ENCODE peak calls at places on chromosome 12, in six cellular contexts. B is transverse colon, Q is tibial nerve, H is A549, K is stomach, G is GM12878. F is an unnamed sample.

GRCh38 chr12:80400591-80400991 is 43.4 kb upstream of the PTPRQ start:
- DNase-seq in B (no peak), Q (no peak), H (no peak), K (no peak), G (no peak), F (no peak)

GRCh38 chr12:3704512-3705348 is 48.2 kb downstream of the CRACR2A start:
- DNase-seq in B (no peak), Q (no peak), H (no peak), K (no peak), G (no peak), F (no peak)

GRCh38 chr12:126936181-126936851 is 1330.7 kb upstream of the TMEM132C start:
- DNase-seq in B (peak; percentile 33), Q (no peak), H (peak; percentile 39), K (no peak), G (peak; percentile 7), F (no peak)

GRCh38 chr12:6688543-6688999 is 604 bp downstream of the ZNF384 start:
- DNase-seq in B (peak; percentile 71), Q (no peak), H (no peak), K (peak; percentile 49), G (peak; percentile 48), F (peak; percentile 74)

GRCh38 chr12:78229491-78230209 is 399.0 kb downstream of the NAV3 start:
- DNase-seq in B (peak; percentile 44), Q (no peak), H (peak; percentile 65), K (no peak), G (peak; percentile 21), F (peak; percentile 52)

GRCh38 chr12:13257356-13257875 is 60.9 kb downstream of the EMP1 start:
- DNase-seq in B (no peak), Q (no peak), H (no peak), K (no peak), G (no peak), F (no peak)

GRCh38 chr12:114274131-114274530 is 131.8 kb downstream of the TBX5 start:
- DNase-seq in B (no peak), Q (no peak), H (no peak), K (no peak), G (no peak), F (no peak)

GRCh38 chr12:12466157-12466556 is 96.5 kb downstream of the DUSP16 start:
- DNase-seq in B (no peak), Q (no peak), H (no peak), K (no peak), G (no peak), F (no peak)

GRCh38 chr12:112944028-112944690 is 5.9 kb downstream of the OAS3 start:
- DNase-seq in B (no peak), Q (no peak), H (no peak), K (no peak), G (no peak), F (no peak)

GRCh38 chr12:49609875-49610154 is 4.4 kb upstream of the FAM186B start:
- DNase-seq in B (no peak), Q (no peak), H (peak; percentile 26), K (no peak), G (no peak), F (no peak)

GRCh38 chr12:106195638-106196037 is 52.2 kb downstream of the CKAP4 start:
- DNase-seq in B (peak; percentile 30), Q (peak; percentile 71), H (no peak), K (peak; percentile 26), G (no peak), F (peak; percentile 74)

DNA sequence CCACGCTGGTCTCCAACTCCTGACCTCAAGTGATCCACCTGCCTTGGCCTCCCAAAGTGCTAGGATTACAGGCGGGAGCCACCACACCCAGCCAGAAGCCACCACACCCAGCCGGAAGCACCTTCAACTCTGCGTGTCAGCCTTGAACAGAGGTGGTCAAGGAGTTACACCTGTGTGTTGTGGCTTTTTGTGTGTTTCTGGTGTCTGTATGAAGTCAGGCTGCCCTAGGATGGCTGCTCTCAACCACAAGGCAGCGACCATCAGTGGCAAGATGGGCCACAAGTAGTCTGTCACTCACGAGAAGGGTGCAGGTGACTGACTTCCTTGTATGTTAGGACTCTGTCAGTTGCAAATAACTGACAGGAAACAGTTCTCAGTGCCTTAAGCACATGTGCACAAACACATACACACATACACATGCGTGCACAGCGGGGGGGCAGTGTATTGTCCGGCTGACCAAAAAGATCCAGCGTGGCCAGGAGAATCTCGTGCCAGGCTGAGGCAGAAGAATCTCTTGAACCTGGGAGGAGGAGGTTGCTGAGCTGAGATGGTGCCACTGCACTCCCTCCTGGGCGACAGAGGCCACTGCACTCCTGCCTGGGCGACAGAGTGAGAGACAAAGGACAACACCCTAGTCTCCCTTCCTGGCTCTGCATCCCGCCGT is 13.5 kb downstream of the P2RX4 start:
- DNase-seq in B (peak; percentile 70), Q (no peak), H (peak; percentile 39), K (peak; percentile 52), G (no peak), F (no peak)
- TF ChIP-seq CTCF in B (peak; percentile 29), Q (no peak), H (no peak), K (no peak), G (peak; percentile 64), F (no peak)

GRCh38 chr12:40723001-40723400 is 30.8 kb downstream of the CNTN1 start:
- DNase-seq in B (no peak), Q (no peak), H (no peak), K (no peak), G (no peak), F (no peak)

GRCh38 chr12:40726366-40726765 is 34.1 kb downstream of the CNTN1 start:
- DNase-seq in B (no peak), Q (no peak), H (no peak), K (no peak), G (no peak), F (no peak)

GRCh38 chr12:40730281-40730680 is 38.0 kb downstream of the CNTN1 start:
- DNase-seq in B (no peak), Q (no peak), H (no peak), K (no peak), G (no peak), F (no peak)

GRCh38 chr12:40733871-40734270 is 41.6 kb downstream of the CNTN1 start:
- DNase-seq in B (no peak), Q (no peak), H (no peak), K (no peak), G (no peak), F (no peak)

DNA sequence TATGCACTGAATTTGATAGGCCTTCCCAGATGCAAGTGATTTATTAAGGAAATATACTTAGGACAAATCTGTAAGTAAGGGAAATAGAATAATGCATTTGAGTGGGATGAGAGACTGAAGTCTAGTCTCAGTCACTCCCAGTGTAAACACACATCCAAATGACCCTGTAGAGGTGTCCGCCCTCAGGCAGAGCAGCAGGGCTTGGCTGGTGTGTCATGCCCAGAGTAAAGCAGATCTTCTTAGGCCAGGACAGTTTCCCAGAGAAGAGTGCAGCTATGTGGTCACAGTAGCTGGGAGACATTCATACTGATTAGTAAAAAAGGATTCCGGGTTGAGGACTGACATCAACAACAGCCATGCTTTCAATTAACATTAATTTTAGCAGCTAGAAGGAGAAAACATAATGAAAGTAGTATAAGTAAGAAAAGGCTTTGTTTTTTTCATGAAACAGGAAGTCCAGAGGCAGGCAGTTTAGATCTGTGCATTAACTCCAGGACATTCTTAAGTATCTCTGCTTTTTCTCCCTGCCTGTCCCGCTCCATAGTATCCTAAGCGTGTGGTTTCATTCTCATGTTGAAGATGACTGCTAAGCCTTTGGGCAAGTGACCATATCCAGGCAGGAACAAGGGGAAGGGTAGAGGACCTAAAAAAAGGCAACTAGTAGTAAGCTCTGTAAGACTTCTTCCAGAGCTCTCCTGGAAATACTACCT is 35.7 kb downstream of the CNTN1 start:
- DNase-seq in B (no peak), Q (no peak), H (peak; percentile 90), K (no peak), G (no peak), F (no peak)
- TF ChIP-seq EP300 in B (no peak), Q (no peak), H (no peak), K (no peak), G (no peak), F (no peak)

GRCh38 chr12:104596128-104596799 is 139.5 kb downstream of the CHST11 start:
- DNase-seq in B (peak; percentile 24), Q (no peak), H (peak; percentile 28), K (no peak), G (no peak), F (peak; percentile 27)
- H3K4me1 ChIP-seq in B (peaks cover 15% of the 10 kb centered on the region), Q (no peaks in the 10 kb centered on the region), H (peaks cover 56% of the 10 kb centered on the region), K (peaks cover 49% of the 10 kb centered on the region), G (peaks cover 22% of the 10 kb centered on the region), F (peaks cover 3% of the 10 kb centered on the region)

GRCh38 chr12:96770239-96770780 is 136.7 kb upstream of the NEDD1 start:
- DNase-seq in B (no peak), Q (no peak), H (peak; percentile 30), K (no peak), G (no peak), F (no peak)

DNA sequence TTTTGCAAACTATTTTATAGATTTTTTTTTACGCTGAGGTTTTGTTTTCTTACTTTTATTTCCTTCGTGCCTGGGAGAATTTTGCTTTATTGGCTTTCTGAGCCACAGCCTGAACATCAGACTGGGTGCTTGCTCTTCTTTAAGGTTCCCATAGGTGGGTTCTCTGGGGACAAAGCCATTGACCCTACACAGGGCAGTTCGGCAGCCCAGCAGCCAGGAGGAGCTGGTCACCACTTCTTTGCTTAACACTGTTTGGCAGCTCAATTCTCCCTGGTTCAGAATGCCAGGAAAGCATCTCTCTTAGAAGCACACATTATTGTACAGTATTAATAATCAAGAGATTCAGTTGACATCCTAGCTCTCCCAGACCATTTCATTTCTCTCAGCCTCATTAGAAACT is 140.8 kb upstream of the NEDD1 start:
- DNase-seq in B (no peak), Q (no peak), H (peak; percentile 4), K (no peak), G (no peak), F (no peak)
- TF ChIP-seq CTCF in B (no peak), Q (no peak), H (no peak), K (no peak), G (no peak), F (no peak)

DNA sequence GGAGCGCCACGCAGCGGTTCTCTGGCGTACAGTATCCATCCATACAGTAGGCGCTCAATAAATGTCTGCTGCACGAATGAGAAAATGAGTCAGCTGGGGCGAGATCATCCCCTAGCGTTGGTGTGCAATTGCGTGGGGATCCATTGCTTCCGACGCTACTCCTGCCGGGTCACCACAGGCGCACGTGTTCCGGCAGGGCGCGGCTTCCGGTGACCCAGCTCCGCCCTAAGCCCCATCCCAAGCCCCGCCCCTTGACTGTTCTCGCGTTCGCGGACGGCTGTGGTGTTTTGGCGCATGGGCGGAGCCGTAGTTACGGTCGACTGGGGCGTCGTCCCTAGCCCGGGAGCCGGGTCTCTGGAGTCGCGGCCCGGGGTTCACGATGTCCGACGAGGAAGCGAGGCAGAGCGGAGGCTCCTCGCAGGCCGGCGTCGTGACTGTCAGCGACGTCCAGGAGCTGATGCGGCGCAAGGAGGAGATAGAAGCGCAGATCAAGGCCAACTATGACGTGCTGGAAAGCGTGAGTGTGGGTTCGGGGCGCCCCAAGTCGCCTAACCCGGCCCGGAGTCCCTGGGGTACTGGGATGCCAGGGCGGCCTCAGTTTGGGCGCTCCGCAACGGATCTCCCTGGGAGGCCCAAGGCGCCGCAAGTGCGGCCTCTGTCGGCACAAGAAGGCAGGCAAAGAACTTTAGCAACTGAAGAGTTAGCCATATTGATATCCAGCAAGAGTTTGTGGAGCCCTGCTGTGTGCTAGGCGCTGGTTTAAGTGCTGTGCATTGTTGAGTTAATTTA is at the start of gene PSMD9:
- DNase-seq in B (peak; percentile 99), Q (peak; percentile 97), H (peak; percentile 99), K (peak; percentile 99), G (peak; percentile 90), F (peak; percentile 98)
- TF ChIP-seq EP300 in B (no peak), Q (peak; percentile 93), H (no peak), K (peak; percentile 19), G (no peak), F (peak; percentile 26)